ENCODE peak calls at places on chromosomes 5 and 9, in five cellular contexts. E, Q, O, D and Y are unnamed samples.

GRCh38 chr9:114805670-114806551 is at the start of gene TNFSF15:
- DNase-seq in E (peak; percentile 64), Q (peak; percentile 14), O (no peak), D (peak; percentile 83), Y (no peak)

GRCh38 chr5:111170279-111170678 is 53.9 kb upstream of the CAMK4 start:
- DNase-seq in O (no peak), D (no peak), E (no peak), Q (no peak), Y (no peak)

GRCh38 chr5:352639-353598 is 31.4 kb downstream of the AHRR start:
- DNase-seq in E (no peak), D (peak; percentile 12), O (no peak), Q (no peak), Y (no peak)

GRCh38 chr5:64766105-64766504 is 2.4 kb downstream of the SREK1IP1 start:
- DNase-seq in D (no peak), O (no peak), Q (no peak), E (peak; percentile 48), Y (no peak)

GRCh38 chr5:150407097-150407720 is 5.5 kb downstream of the CD74 start:
- DNase-seq in O (no peak), Q (no peak), D (no peak), E (no peak), Y (no peak)

GRCh38 chr9:136328011-136328621 is 777 bp downstream of the GPSM1 start:
- DNase-seq in E (no peak), Q (no peak), O (no peak), D (no peak), Y (no peak)

GRCh38 chr9:120538339-120538738 is 41.6 kb downstream of the CDK5RAP2 start:
- DNase-seq in E (no peak), Q (no peak), O (no peak), D (no peak), Y (no peak)

GRCh38 chr9:20135119-20135697 is 346.4 kb upstream of the SLC24A2 start:
- DNase-seq in E (no peak), Q (no peak), D (no peak), O (no peak), Y (no peak)

GRCh38 chr9:93595461-93595860 is 19.1 kb downstream of the PHF2 start:
- DNase-seq in E (no peak), D (no peak), Q (no peak), O (no peak), Y (peak; percentile 28)

GRCh38 chr5:16709691-16710420 is 93.1 kb upstream of the RETREG1 start:
- DNase-seq in D (no peak), Q (no peak), O (no peak), E (no peak), Y (no peak)

GRCh38 chr9:8600914-8601680 is 801.5 kb upstream of the DMAC1 start:
- DNase-seq in O (no peak), E (no peak), D (no peak), Q (peak; percentile 53), Y (no peak)
- H3K27me3 ChIP-seq in O (no peaks in the 10 kb centered on the region), E (no peaks in the 10 kb centered on the region), D (no peaks in the 10 kb centered on the region), Q (no peaks in the 10 kb centered on the region), Y (no peaks in the 10 kb centered on the region)

GRCh38 chr9:133608881-133609280 is 308 bp downstream of the FAM163B start:
- DNase-seq in D (no peak), E (no peak), Q (no peak), O (no peak), Y (no peak)
- H3K27me3 ChIP-seq in D (peaks cover 21% of the 10 kb centered on the region), E (no peaks in the 10 kb centered on the region), Q (peaks cover 63% of the 10 kb centered on the region), O (no peaks in the 10 kb centered on the region), Y (peaks cover 98% of the 10 kb centered on the region)

GRCh38 chr5:119318256-119318914 is 37.4 kb upstream of the TNFAIP8 start:
- DNase-seq in O (no peak), E (peak; percentile 76), D (no peak), Q (no peak), Y (no peak)
- H3K27me3 ChIP-seq in O (no peaks in the 10 kb centered on the region), E (no peaks in the 10 kb centered on the region), D (no peaks in the 10 kb centered on the region), Q (no peaks in the 10 kb centered on the region), Y (no peaks in the 10 kb centered on the region)

GRCh38 chr9:107491081-107492053 is 1.8 kb upstream of the KLF4 start:
- DNase-seq in Q (peak; percentile 22), E (peak; percentile 53), D (peak; percentile 48), O (no peak), Y (peak; percentile 84)
- H3K27me3 ChIP-seq in Q (no peaks in the 10 kb centered on the region), E (no peaks in the 10 kb centered on the region), D (peaks cover 10% of the 10 kb centered on the region), O (no peaks in the 10 kb centered on the region), Y (no peaks in the 10 kb centered on the region)

GRCh38 chr5:6750142-6750840 is 37.1 kb downstream of the TENT4A start:
- DNase-seq in O (no peak), Q (no peak), E (peak; percentile 31), D (no peak), Y (peak; percentile 20)
- H3K27me3 ChIP-seq in O (no peaks in the 10 kb centered on the region), Q (no peaks in the 10 kb centered on the region), E (no peaks in the 10 kb centered on the region), D (no peaks in the 10 kb centered on the region), Y (no peaks in the 10 kb centered on the region)

DNA sequence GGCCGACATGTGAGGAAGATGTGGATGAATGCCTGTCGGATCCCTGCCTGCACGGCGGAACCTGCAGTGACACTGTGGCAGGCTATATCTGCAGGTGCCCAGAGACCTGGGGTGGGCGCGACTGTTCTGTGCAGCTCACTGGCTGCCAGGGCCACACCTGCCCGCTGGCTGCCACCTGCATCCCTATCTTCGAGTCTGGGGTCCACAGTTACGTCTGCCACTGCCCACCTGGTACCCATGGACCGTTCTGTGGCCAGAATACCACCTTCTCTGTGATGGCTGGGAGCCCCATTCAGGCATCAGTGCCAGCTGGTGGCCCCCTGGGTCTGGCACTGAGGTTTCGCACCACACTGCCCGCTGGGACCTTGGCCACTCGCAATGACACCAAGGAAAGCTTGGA is 14.1 kb downstream of the CRB2 start:
- DNase-seq in E (no peak), O (no peak), D (no peak), Q (no peak), Y (no peak)
- H3K27me3 ChIP-seq in E (no peaks in the 10 kb centered on the region), O (no peaks in the 10 kb centered on the region), D (peaks cover 17% of the 10 kb centered on the region), Q (peaks cover 35% of the 10 kb centered on the region), Y (peaks cover 76% of the 10 kb centered on the region)

GRCh38 chr5:135901633-135902032 is 6.0 kb upstream of the IL9 start:
- DNase-seq in O (no peak), D (no peak), Q (no peak), E (no peak), Y (no peak)
- H3K27me3 ChIP-seq in O (no peaks in the 10 kb centered on the region), D (no peaks in the 10 kb centered on the region), Q (no peaks in the 10 kb centered on the region), E (no peaks in the 10 kb centered on the region), Y (peaks cover 19% of the 10 kb centered on the region)

DNA sequence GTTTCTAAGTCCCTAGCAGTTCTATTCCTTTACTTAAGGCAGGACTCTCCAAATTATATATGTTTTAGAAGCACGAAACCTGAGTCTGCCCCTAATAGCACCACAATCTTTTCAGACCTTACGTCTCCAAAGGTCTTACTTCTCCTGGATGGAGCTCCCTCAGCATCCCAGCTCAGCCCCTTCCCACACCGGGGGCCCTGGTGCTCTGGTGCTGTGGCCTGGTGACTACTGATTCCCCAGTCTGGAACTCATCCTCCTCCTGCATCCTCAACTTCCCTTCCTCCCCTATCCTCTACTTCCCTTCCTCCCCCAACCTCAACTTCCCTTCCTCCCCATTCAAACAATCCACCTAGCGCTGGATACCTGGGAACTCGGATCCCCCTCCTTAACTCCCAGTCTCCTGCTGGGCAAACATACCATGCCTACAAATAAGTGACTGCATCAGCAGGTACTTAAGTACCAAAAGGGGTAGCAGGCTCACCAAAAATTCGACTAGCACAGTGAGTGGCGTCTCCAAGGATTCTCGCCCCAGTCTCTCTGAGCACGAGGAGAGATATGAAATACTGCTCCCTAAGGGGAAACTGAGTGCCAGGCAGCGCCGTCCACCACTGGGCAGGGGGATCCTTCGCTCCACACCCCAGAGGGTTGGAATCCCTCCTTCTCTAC is 848 bp downstream of the IGFBPL1 start:
- DNase-seq in E (no peak), O (no peak), Q (no peak), D (no peak), Y (no peak)
- H3K27me3 ChIP-seq in E (no peaks in the 10 kb centered on the region), O (no peaks in the 10 kb centered on the region), Q (peaks cover 13% of the 10 kb centered on the region), D (peaks cover 4% of the 10 kb centered on the region), Y (peaks cover 60% of the 10 kb centered on the region)